ENCODE peak calls at places on chromosomes 4 and X, in eight cellular contexts. M is activated naive CD4-positive, alpha-beta T cell treated with anti-CD3 and anti-CD28 coated beads, Interleukin-2, amount 10 ng/mL, durations not matched to agents 7 days and 5 days; X is T-helper 9 cell; C is activated CD8-positive, alpha-beta memory T cell treated with anti-CD3 and anti-CD28 coated beads for 48 hours; P is activated T-cell treated with anti-CD3 and anti-CD28 coated beads for 24 hours; D is HS-5; A is AG09319; F is AG08395. U is an unnamed sample.

GRCh38 chrX:17242470-17242869 is 132.5 kb upstream of the NHS start:
- DNase-seq in D (peak; percentile 3), A (peak; percentile 32), X (peak; percentile 6), F (peak; percentile 69), P (peak; percentile 11), M (peak; percentile 29), C (no peak), U (peak; percentile 10)

GRCh38 chrX:114127411-114128025 is 456.4 kb upstream of the HTR2C start:
- DNase-seq in F (no peak), M (no peak), A (no peak), C (no peak), D (no peak), X (no peak), P (no peak), U (no peak)

GRCh38 chr4:113636877-113637276 is 124.7 kb downstream of the CAMK2D start:
- DNase-seq in A (no peak), X (peak; percentile 8), M (peak; percentile 49), P (no peak), D (no peak), C (no peak), F (peak; percentile 20), U (no peak)

GRCh38 chrX:98607739-98608138 is 1724.0 kb downstream of the RPA4 start:
- DNase-seq in D (no peak), F (no peak), P (no peak), C (no peak), A (no peak), X (no peak), M (no peak), U (no peak)

GRCh38 chr4:40038972-40039371 is 17.7 kb upstream of the N4BP2 start:
- DNase-seq in X (no peak), D (peak; percentile 74), A (no peak), C (no peak), M (no peak), P (no peak), F (peak; percentile 16), U (no peak)

GRCh38 chr4:125123710-125124109 is 191.0 kb upstream of the FAT4 start:
- DNase-seq in F (peak; percentile 5), M (no peak), P (no peak), A (no peak), C (no peak), X (no peak), D (no peak), U (no peak)

GRCh38 chr4:93810340-93810992 is 18.1 kb upstream of the ATOH1 start:
- DNase-seq in F (no peak), X (no peak), P (no peak), D (no peak), C (no peak), M (no peak), A (no peak), U (no peak)

GRCh38 chrX:19886375-19886774 is 1.0 kb downstream of the SH3KBP1 start:
- DNase-seq in A (no peak), X (no peak), C (no peak), M (no peak), P (no peak), F (no peak), D (no peak), U (no peak)

GRCh38 chr4:20084488-20084887 is 167.2 kb upstream of the SLIT2 start:
- DNase-seq in M (no peak), C (no peak), D (no peak), F (no peak), A (no peak), P (no peak), X (no peak), U (no peak)

GRCh38 chr4:4820264-4820663 is 39.2 kb upstream of the MSX1 start:
- DNase-seq in P (no peak), F (no peak), X (no peak), C (no peak), D (no peak), A (no peak), M (no peak), U (no peak)

GRCh38 chr4:101393256-101393655 is 45.9 kb upstream of the PPP3CA start:
- DNase-seq in A (peak; percentile 70), C (no peak), M (no peak), X (no peak), F (peak; percentile 24), P (no peak), D (peak; percentile 32), U (peak; percentile 13)

GRCh38 chr4:175290401-175290800 is 372.2 kb downstream of the ADAM29 start:
- DNase-seq in D (no peak), F (no peak), M (no peak), X (no peak), C (no peak), P (no peak), A (no peak), U (peak; percentile 47)

GRCh38 chr4:150828159-150828558 is 186.9 kb downstream of the LRBA start:
- DNase-seq in M (peak; percentile 34), A (no peak), D (no peak), X (peak; percentile 20), F (no peak), C (no peak), P (peak; percentile 5), U (no peak)

GRCh38 chr4:107578321-107578720 is 141.7 kb downstream of the PAPSS1 start:
- DNase-seq in A (peak; percentile 28), F (no peak), M (no peak), C (no peak), X (no peak), P (no peak), D (no peak), U (no peak)

GRCh38 chr4:95165926-95166524 is 382.7 kb downstream of the UNC5C start:
- DNase-seq in A (peak; percentile 10), F (peak; percentile 62), M (peak; percentile 44), X (no peak), D (peak; percentile 46), P (peak; percentile 13), C (no peak), U (peak; percentile 39)

GRCh38 chr4:102518703-102519131 is 17.6 kb downstream of the NFKB1 start:
- DNase-seq in X (peak; percentile 21), F (no peak), P (no peak), D (no peak), M (no peak), C (no peak), A (no peak), U (no peak)

GRCh38 chr4:101914761-101915160 is 124.2 kb downstream of the BANK1 start:
- DNase-seq in P (no peak), F (no peak), A (no peak), X (no peak), D (no peak), M (no peak), C (no peak), U (no peak)

GRCh38 chr4:121278811-121279368 is 101.9 kb downstream of the QRFPR start:
- DNase-seq in C (no peak), A (no peak), F (no peak), D (no peak), M (no peak), P (no peak), X (no peak), U (peak; percentile 23)

GRCh38 chr4:106421441-106422296 is 53.1 kb upstream of the GIMD1 start:
- DNase-seq in M (no peak), X (no peak), C (no peak), P (no peak), A (no peak), F (peak; percentile 36), D (no peak), U (no peak)

GRCh38 chr4:25030283-25031076 is at the start of gene LGI2:
- DNase-seq in D (no peak), M (no peak), P (no peak), A (no peak), C (no peak), X (no peak), F (peak; percentile 29), U (no peak)

GRCh38 chr4:185518069-185518468 is 17.2 kb downstream of the PDLIM3 start:
- DNase-seq in X (no peak), A (no peak), D (no peak), M (no peak), C (no peak), P (no peak), F (no peak), U (no peak)

GRCh38 chr4:93751410-93751809 is 77.1 kb upstream of the ATOH1 start:
- DNase-seq in A (no peak), F (no peak), C (no peak), P (no peak), X (no peak), D (no peak), M (no peak), U (no peak)

GRCh38 chr4:15703439-15703838 is 574 bp downstream of the BST1 start:
- DNase-seq in X (no peak), M (no peak), F (no peak), A (no peak), D (no peak), C (no peak), P (no peak), U (no peak)

GRCh38 chr4:186859420-186859819 is 135.8 kb upstream of the FAT1 start:
- DNase-seq in P (no peak), D (no peak), F (no peak), A (no peak), X (no peak), M (no peak), C (no peak), U (no peak)

GRCh38 chrX:41481264-41482109 is 34.3 kb downstream of the NYX start:
- DNase-seq in D (no peak), F (no peak), M (peak; percentile 32), C (no peak), X (no peak), P (no peak), A (no peak), U (no peak)

GRCh38 chr4:163542275-163542674 is 47.8 kb downstream of the TMA16 start:
- DNase-seq in D (no peak), C (no peak), M (no peak), A (no peak), F (peak; percentile 52), X (no peak), P (no peak), U (no peak)

GRCh38 chr4:182918791-182919302 is 1.7 kb upstream of the DCTD start:
- DNase-seq in F (no peak), M (peak; percentile 31), C (peak; percentile 9), A (no peak), X (no peak), P (peak; percentile 8), D (no peak), U (no peak)

GRCh38 chrX:131783555-131784338 is 239.4 kb upstream of the STK26 start:
- DNase-seq in M (no peak), X (peak; percentile 65), D (no peak), P (no peak), A (peak; percentile 77), C (no peak), F (peak; percentile 55), U (peak; percentile 75)

GRCh38 chr4:14262221-14262620 is 634.7 kb upstream of the BOD1L1 start:
- DNase-seq in A (no peak), M (no peak), F (no peak), X (no peak), C (no peak), D (no peak), P (no peak), U (no peak)

U was measured in AG09309.